ENCODE peak calls at places on chromosome 10, in seven cellular contexts. A is psoas muscle; X is CD4-positive, CD25-positive, alpha-beta regulatory T cell; B is fibroblast of lung; E is pancreas; I is AG10803; U is brain microvascular endothelial cell. D is an unnamed sample.

GRCh38 chr10:13820591-13821377 is 234.0 kb downstream of the PRPF18 start:
- DNase-seq in A (no peak), X (no peak), B (no peak), E (no peak), I (no peak), U (no peak), D (no peak)

GRCh38 chr10:15168296-15168780 is at the start of gene NMT2:
- DNase-seq in A (peak; percentile 95), X (no peak), B (peak; percentile 35), E (peak; percentile 85), I (no peak), U (no peak), D (no peak)

GRCh38 chr10:77357611-77358010 is 280.0 kb downstream of the KCNMA1 start:
- DNase-seq in A (no peak), X (no peak), B (peak; percentile 72), E (no peak), I (peak; percentile 70), U (no peak), D (peak; percentile 37)

GRCh38 chr10:98267894-98268693 is at the start of gene LOXL4:
- DNase-seq in A (peak; percentile 82), X (no peak), B (peak; percentile 37), E (no peak), I (peak; percentile 54), U (no peak), D (no peak)

GRCh38 chr10:75542902-75543301 is 111.5 kb downstream of the LRMDA start:
- DNase-seq in A (peak; percentile 69), X (no peak), B (peak; percentile 77), E (no peak), I (peak; percentile 97), U (peak; percentile 17), D (peak; percentile 64)

GRCh38 chr10:97584060-97584797 is at the start of gene HOGA1:
- DNase-seq in A (peak; percentile 96), X (no peak), B (peak; percentile 61), E (peak; percentile 64), I (peak; percentile 71), U (peak; percentile 15), D (no peak)

GRCh38 chr10:11242443-11243386 is 225.0 kb downstream of the CELF2 start:
- DNase-seq in A (peak; percentile 66), X (no peak), B (peak; percentile 86), E (no peak), I (peak; percentile 10), U (no peak), D (peak; percentile 43)

GRCh38 chr10:98055875-98056516 is 25.6 kb upstream of the CRTAC1 start:
- DNase-seq in A (no peak), X (no peak), B (no peak), E (no peak), I (no peak), U (peak; percentile 4), D (no peak)

GRCh38 chr10:77207182-77208165 is 430.1 kb downstream of the KCNMA1 start:
- DNase-seq in A (no peak), X (no peak), B (no peak), E (no peak), I (no peak), U (no peak), D (no peak)

GRCh38 chr10:24209946-24210491 is 1.1 kb downstream of the KIAA1217 start:
- DNase-seq in A (no peak), X (no peak), B (peak; percentile 37), E (no peak), I (peak; percentile 37), U (peak; percentile 52), D (peak; percentile 55)

GRCh38 chr10:71068811-71069411 is 143.5 kb upstream of the UNC5B start:
- DNase-seq in A (peak; percentile 73), X (no peak), B (peak; percentile 5), E (no peak), I (peak; percentile 45), U (peak; percentile 3), D (peak; percentile 1)

GRCh38 chr10:115830260-115830970 is 442.6 kb downstream of the GFRA1 start:
- DNase-seq in A (no peak), X (no peak), B (peak; percentile 64), E (no peak), I (peak; percentile 77), U (no peak), D (no peak)

GRCh38 chr10:58217612-58218011 is 50.1 kb downstream of the IPMK start:
- DNase-seq in A (no peak), X (no peak), B (no peak), E (no peak), I (peak; percentile 24), U (no peak), D (no peak)

DNA sequence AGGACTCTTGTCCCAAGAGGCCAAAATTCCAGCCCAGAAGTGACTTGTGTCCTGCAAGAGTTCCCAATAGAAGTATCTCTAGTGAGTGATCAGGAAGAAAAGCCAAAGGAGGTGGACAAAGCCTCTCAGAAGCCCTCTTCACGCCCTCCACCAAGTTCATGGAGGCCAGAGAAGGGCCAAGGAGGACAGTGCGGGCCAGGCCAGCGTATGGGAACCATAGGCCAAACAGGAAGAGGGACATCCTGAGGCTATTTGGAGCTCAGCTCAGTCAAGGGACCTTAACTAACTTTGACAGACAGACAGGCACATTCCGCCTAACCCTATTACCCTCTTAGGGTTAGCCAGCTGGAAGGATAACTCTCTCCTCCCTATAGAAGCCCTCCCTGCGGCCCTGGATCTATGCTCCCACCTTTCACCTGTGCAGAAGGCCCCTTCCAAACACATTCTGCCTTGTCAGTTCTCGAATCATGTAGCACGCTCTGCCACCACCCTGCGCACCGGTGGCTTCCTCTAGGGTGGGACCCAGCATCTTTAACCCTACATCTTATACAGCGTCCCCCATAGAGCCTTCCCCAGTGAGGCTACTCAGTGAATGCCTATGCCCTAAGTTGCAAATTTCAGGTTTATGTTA is 37.2 kb downstream of the FRMPD2 start:
- DNase-seq in A (no peak), X (no peak), B (no peak), E (no peak), I (no peak), U (no peak), D (no peak)
- H3K4me3 ChIP-seq in A (no peak overlapping the region), X (no peak overlapping the region), B (no peak overlapping the region), E (no peak overlapping the region), I (no peak overlapping the region), U (no peak overlapping the region), D (no peak overlapping the region)

DNA sequence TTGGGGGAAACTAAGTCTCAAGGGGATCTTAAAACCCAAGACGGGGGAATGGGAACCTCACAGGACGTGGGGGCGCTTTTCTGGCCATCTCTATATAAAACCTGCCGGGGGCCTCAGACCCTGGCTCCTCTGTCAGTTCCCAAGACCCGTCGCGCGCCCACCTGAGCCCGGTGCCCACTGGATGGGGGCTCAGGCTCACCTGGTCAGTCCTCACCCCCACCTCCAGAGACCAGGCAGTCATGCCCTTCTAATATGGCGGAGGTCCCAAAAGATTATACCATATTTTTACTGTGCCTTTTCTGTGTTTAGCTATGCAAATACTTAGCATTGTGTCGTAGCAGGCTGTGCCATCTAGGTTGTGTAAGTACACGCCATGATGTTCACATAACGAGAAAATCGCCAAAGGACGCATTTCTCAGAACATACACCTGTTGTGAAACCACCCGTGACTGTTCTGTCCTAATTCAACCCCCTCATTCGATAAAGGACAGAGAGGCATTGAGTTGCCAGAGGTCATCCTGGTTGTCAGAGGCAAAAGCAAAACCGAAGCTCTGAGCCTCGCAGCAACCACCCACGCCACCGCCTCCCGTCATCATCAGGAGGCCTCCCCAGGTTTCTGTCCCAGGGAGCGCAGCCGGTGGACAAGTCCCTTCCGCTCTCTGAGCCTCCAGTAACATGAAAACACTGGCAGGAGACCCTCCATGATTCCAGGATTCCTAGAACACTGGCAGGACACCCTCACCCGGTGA is 28.9 kb downstream of the OAT start:
- DNase-seq in A (no peak), X (no peak), B (no peak), E (no peak), I (no peak), U (no peak), D (no peak)
- H3K4me3 ChIP-seq in A (peak overlapping the region; percentile 72), X (no peak overlapping the region), B (no peak overlapping the region), E (no peak overlapping the region), I (peak overlapping the region; percentile 40), U (no peak overlapping the region), D (peak overlapping the region; percentile 35)

GRCh38 chr10:68107651-68108449 is 1.4 kb upstream of the MYPN start:
- DNase-seq in A (no peak), X (no peak), B (no peak), E (no peak), I (no peak), U (no peak), D (no peak)
- H3K4me3 ChIP-seq in A (peak overlapping the region; percentile 75), X (no peak overlapping the region), B (no peak overlapping the region), E (peak overlapping the region; percentile 3), I (no peak overlapping the region), U (no peak overlapping the region), D (peak overlapping the region; percentile 30)

DNA sequence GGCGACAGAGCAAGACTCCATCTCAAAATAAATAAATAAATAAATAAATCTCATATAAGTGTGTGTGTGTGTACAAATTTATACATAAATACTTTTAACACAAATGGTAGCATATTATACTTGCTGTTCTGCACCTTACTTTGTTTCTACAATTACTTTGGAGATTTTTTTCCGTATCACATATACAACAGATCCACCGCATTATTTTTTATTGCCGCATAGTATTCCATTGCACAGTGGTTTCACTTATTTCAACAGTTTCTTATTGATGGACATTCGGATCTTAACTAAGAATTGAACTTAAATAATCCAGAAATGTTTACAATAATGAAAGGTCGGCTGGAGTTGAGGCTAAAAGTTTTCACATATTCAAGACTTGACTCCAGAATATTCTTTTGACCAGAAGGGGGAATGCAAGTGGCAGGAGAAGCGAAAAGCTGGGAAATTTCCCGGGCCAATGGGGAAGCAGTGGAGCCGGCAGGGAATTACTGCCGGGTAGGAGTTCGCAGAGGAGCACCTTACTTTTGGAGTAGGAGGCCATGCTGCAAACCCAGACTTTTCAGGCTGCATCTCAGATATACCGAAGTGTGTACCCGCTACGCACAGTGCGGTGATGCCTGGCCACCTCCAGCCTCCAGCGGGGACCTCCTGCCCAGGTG is 448 bp upstream of the CNNM1 start:
- DNase-seq in A (no peak), X (no peak), B (peak; percentile 18), E (no peak), I (peak; percentile 35), U (no peak), D (no peak)
- H3K4me3 ChIP-seq in A (peak overlapping the region; percentile 64), X (no peak overlapping the region), B (peak overlapping the region; percentile 43), E (peak overlapping the region; percentile 59), I (peak overlapping the region; percentile 62), U (no peak overlapping the region), D (peak overlapping the region; percentile 45)

GRCh38 chr10:110237894-110238480 is 30.6 kb downstream of the MXI1 start:
- DNase-seq in A (no peak), X (no peak), B (no peak), E (no peak), I (no peak), U (no peak), D (no peak)

GRCh38 chr10:110244550-110244949 is 37.1 kb downstream of the MXI1 start:
- DNase-seq in A (no peak), X (no peak), B (no peak), E (no peak), I (no peak), U (no peak), D (no peak)

GRCh38 chr10:110239892-110240291 is 32.5 kb downstream of the MXI1 start:
- DNase-seq in A (no peak), X (no peak), B (peak; percentile 57), E (no peak), I (no peak), U (no peak), D (no peak)

GRCh38 chr10:110241407-110241806 is 34.0 kb downstream of the MXI1 start:
- DNase-seq in A (no peak), X (no peak), B (no peak), E (no peak), I (no peak), U (no peak), D (no peak)

DNA sequence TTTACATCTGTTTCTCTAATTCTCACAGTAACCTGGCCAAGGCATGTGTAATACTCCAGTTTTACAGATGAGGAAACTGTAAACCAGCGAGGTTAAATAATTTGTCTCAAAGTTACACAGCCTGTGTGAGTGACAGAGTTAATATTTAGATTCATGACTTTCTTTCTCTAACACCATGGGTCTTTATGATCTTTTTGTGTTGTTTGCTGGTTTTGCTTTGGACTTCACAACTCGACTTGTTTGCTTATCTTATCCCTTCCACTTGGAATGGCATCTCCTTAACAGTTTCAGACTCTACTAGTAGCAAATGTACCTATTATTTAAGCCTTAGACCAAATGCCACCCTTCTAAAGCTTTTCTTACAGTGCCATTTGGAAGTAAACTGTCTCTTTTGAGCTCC is 34.4 kb downstream of the MXI1 start:
- DNase-seq in A (no peak), X (no peak), B (no peak), E (no peak), I (no peak), U (no peak), D (no peak)
- H3K4me3 ChIP-seq in A (no peak overlapping the region), X (peak overlapping the region; percentile 53), B (no peak overlapping the region), E (no peak overlapping the region), I (no peak overlapping the region), U (no peak overlapping the region), D (no peak overlapping the region)

D was measured in skeletal muscle cell.